ENCODE peak calls at places on chromosomes 16 and 17, in four cellular contexts. O is mucosa of descending colon, P is brain pericyte, I is NCI-H748 treated with DMSO at 0.1 percent for 48 hours. D is an unnamed sample.

GRCh38 chr16:74623214-74623842 is 16.4 kb upstream of the GLG1 start:
- DNase-seq in P (peak), I (no peak), O (no peak), D (no peak)

GRCh38 chr17:29778936-29779811 is 150.9 kb downstream of the SSH2 start:
- DNase-seq in O (peak), I (peak), P (no peak), D (peak)

GRCh38 chr17:21283482-21284318 is 811 bp upstream of the MAP2K3 start:
- DNase-seq in O (no peak), I (peak), P (no peak), D (peak)

GRCh38 chr16:56632160-56632847 is at the start of gene MT1M:
- DNase-seq in O (peak), I (no peak), P (no peak), D (peak)

GRCh38 chr16:75250089-75250808 is 1.2 kb downstream of the BCAR1 start:
- DNase-seq in P (no peak), I (no peak), O (peak), D (peak)

GRCh38 chr17:21089145-21089544 is 37.6 kb upstream of the DHRS7B start:
- DNase-seq in P (no peak), O (no peak), I (no peak), D (no peak)

GRCh38 chr17:29143894-29144293 is 36.3 kb downstream of the MYO18A start:
- DNase-seq in P (no peak), I (no peak), O (no peak), D (peak)

GRCh38 chr16:79171504-79172240 is 428.9 kb downstream of the MAF start:
- DNase-seq in O (no peak), I (peak), P (no peak), D (no peak)

GRCh38 chr17:78240012-78240655 is 8.7 kb downstream of the TMEM235 start:
- DNase-seq in O (no peak), P (no peak), I (no peak), D (no peak)

GRCh38 chr17:64771980-64772844 is 110.1 kb upstream of the SMURF2 start:
- DNase-seq in O (no peak), P (no peak), I (no peak), D (no peak)

GRCh38 chr17:80123791-80124190 is 22.4 kb downstream of the GAA start:
- DNase-seq in O (no peak), I (no peak), P (no peak), D (no peak)

GRCh38 chr17:38578229-38578628 is 27.5 kb downstream of the SRCIN1 start:
- DNase-seq in O (no peak), P (no peak), I (no peak), D (no peak)

GRCh38 chr17:1878419-1879121 is 48.8 kb downstream of the RPA1 start:
- DNase-seq in O (no peak), P (no peak), I (no peak), D (no peak)

GRCh38 chr17:64171041-64171440 is 41.1 kb upstream of the ERN1 start:
- DNase-seq in P (no peak), I (no peak), O (no peak), D (no peak)

D was measured in Right ventricle myocardium superior.